ENCODE peak calls at places on chromosome 12, in nine cellular contexts. One of them, this sample, is unnamed.

GRCh38 chr12:52797529-52797894 is 1.6 kb upstream of the KRT3 start:
- DNase-seq in Right ventricle myocardium superior: no peak
- DNase-seq in keratinocyte: no peak
- DNase-seq in Karpas-422: no peak
- DNase-seq in AG09319: no peak
- DNase-seq in aorta: no peak
- DNase-seq in transverse colon: no peak
- DNase-seq in ELR: no peak
- DNase-seq in RCC 7860: no peak
- DNase-seq in this sample: no peak

GRCh38 chr12:92055877-92056276 is 89.8 kb downstream of the BTG1 start:
- DNase-seq in Right ventricle myocardium superior: no peak
- DNase-seq in keratinocyte: no peak
- DNase-seq in Karpas-422: no peak
- DNase-seq in AG09319: no peak
- DNase-seq in aorta: no peak
- DNase-seq in transverse colon: peak
- DNase-seq in ELR: no peak
- DNase-seq in RCC 7860: no peak
- DNase-seq in this sample: no peak

GRCh38 chr12:114902665-114903393 is 218.9 kb upstream of the TBX3 start:
- DNase-seq in Right ventricle myocardium superior: no peak
- DNase-seq in keratinocyte: no peak
- DNase-seq in Karpas-422: no peak
- DNase-seq in AG09319: no peak
- DNase-seq in aorta: no peak
- DNase-seq in transverse colon: no peak
- DNase-seq in ELR: peak
- DNase-seq in RCC 7860: no peak
- DNase-seq in this sample: peak

GRCh38 chr12:132439333-132439904 is 50.5 kb upstream of the FBRSL1 start:
- DNase-seq in Right ventricle myocardium superior: no peak
- DNase-seq in keratinocyte: no peak
- DNase-seq in Karpas-422: no peak
- DNase-seq in AG09319: no peak
- DNase-seq in aorta: no peak
- DNase-seq in transverse colon: no peak
- DNase-seq in ELR: no peak
- DNase-seq in RCC 7860: no peak
- DNase-seq in this sample: no peak

GRCh38 chr12:45781080-45781479 is 51.6 kb downstream of the ARID2 start:
- DNase-seq in Right ventricle myocardium superior: no peak
- DNase-seq in keratinocyte: no peak
- DNase-seq in Karpas-422: no peak
- DNase-seq in AG09319: no peak
- DNase-seq in aorta: no peak
- DNase-seq in transverse colon: no peak
- DNase-seq in ELR: no peak
- DNase-seq in RCC 7860: no peak
- DNase-seq in this sample: no peak

GRCh38 chr12:4214912-4215861 is 58.4 kb upstream of the CCND2 start:
- DNase-seq in Right ventricle myocardium superior: peak
- DNase-seq in keratinocyte: no peak
- DNase-seq in Karpas-422: peak
- DNase-seq in AG09319: no peak
- DNase-seq in aorta: no peak
- DNase-seq in transverse colon: peak
- DNase-seq in ELR: no peak
- DNase-seq in RCC 7860: no peak
- DNase-seq in this sample: no peak

GRCh38 chr12:77575376-77575775 is 255.3 kb upstream of the NAV3 start:
- DNase-seq in Right ventricle myocardium superior: no peak
- DNase-seq in keratinocyte: no peak
- DNase-seq in Karpas-422: no peak
- DNase-seq in AG09319: no peak
- DNase-seq in aorta: no peak
- DNase-seq in transverse colon: no peak
- DNase-seq in ELR: no peak
- DNase-seq in RCC 7860: no peak
- DNase-seq in this sample: no peak

GRCh38 chr12:14317362-14318146 is 47.9 kb upstream of the ATF7IP start:
- DNase-seq in Right ventricle myocardium superior: no peak
- DNase-seq in keratinocyte: peak
- DNase-seq in Karpas-422: no peak
- DNase-seq in AG09319: no peak
- DNase-seq in aorta: no peak
- DNase-seq in transverse colon: no peak
- DNase-seq in ELR: no peak
- DNase-seq in RCC 7860: no peak
- DNase-seq in this sample: no peak

GRCh38 chr12:79895041-79895440 is 39.9 kb downstream of the PPP1R12A start:
- DNase-seq in Right ventricle myocardium superior: no peak
- DNase-seq in keratinocyte: no peak
- DNase-seq in Karpas-422: no peak
- DNase-seq in AG09319: no peak
- DNase-seq in aorta: no peak
- DNase-seq in transverse colon: no peak
- DNase-seq in ELR: no peak
- DNase-seq in RCC 7860: no peak
- DNase-seq in this sample: no peak

GRCh38 chr12:29796823-29797263 is 13.1 kb upstream of the TMTC1 start:
- DNase-seq in Right ventricle myocardium superior: no peak
- DNase-seq in keratinocyte: peak
- DNase-seq in Karpas-422: no peak
- DNase-seq in AG09319: peak
- DNase-seq in aorta: no peak
- DNase-seq in transverse colon: peak
- DNase-seq in ELR: peak
- DNase-seq in RCC 7860: peak
- DNase-seq in this sample: peak

GRCh38 chr12:38508246-38508645 is 191.7 kb downstream of the ALG10B start:
- DNase-seq in Right ventricle myocardium superior: peak
- DNase-seq in keratinocyte: no peak
- DNase-seq in Karpas-422: no peak
- DNase-seq in AG09319: no peak
- DNase-seq in aorta: no peak
- DNase-seq in transverse colon: no peak
- DNase-seq in ELR: no peak
- DNase-seq in RCC 7860: no peak
- DNase-seq in this sample: no peak